ENCODE peak calls at places on chromosomes 13 and 19, in five cellular contexts. A, F, U, Z and H are unnamed samples.

GRCh38 chr13:113930711-113931637 is 42.9 kb downstream of the C13orf46 start:
- DNase-seq in Z (no peak), A (peak; percentile 0), U (peak; percentile 4), F (peak; percentile 64), H (peak; percentile 46)

GRCh38 chr19:498977-499623 is 2.8 kb downstream of the MADCAM1 start:
- DNase-seq in A (no peak), U (no peak), F (no peak), Z (peak; percentile 33), H (no peak)

GRCh38 chr13:102769679-102770078 is 3.9 kb downstream of the TEX30 start:
- DNase-seq in Z (no peak), A (no peak), U (no peak), F (no peak), H (no peak)

GRCh38 chr13:40562975-40563349 is 103.5 kb downstream of the FOXO1 start:
- DNase-seq in U (no peak), A (no peak), F (peak; percentile 83), Z (peak; percentile 64), H (peak; percentile 15)

GRCh38 chr19:48543121-48543710 is 8.8 kb upstream of the SULT2B1 start:
- DNase-seq in A (no peak), U (no peak), F (no peak), Z (no peak), H (no peak)

GRCh38 chr13:22173605-22174004 is 502.7 kb downstream of the FGF9 start:
- DNase-seq in Z (no peak), F (no peak), U (no peak), A (no peak), H (no peak)

GRCh38 chr13:97306646-97307045 is 84.5 kb downstream of the MBNL2 start:
- DNase-seq in A (no peak), Z (no peak), F (no peak), U (no peak), H (no peak)

GRCh38 chr13:23705578-23705977 is 135.4 kb downstream of the TNFRSF19 start:
- DNase-seq in Z (no peak), A (no peak), F (no peak), U (no peak), H (no peak)

GRCh38 chr13:83941669-83942335 is 59.5 kb upstream of the SLITRK1 start:
- DNase-seq in U (no peak), F (no peak), A (no peak), Z (no peak), H (no peak)

GRCh38 chr13:50358221-50358620 is 343.0 kb downstream of the KCNRG start:
- DNase-seq in U (no peak), A (no peak), Z (no peak), F (no peak), H (no peak)

GRCh38 chr13:101049166-101049850 is 367.0 kb downstream of the NALCN start:
- DNase-seq in Z (no peak), U (no peak), A (no peak), F (no peak), H (no peak)

GRCh38 chr13:114166381-114167131 is 12.5 kb upstream of the CFAP97D2 start:
- DNase-seq in A (no peak), Z (no peak), U (no peak), F (no peak), H (no peak)

GRCh38 chr19:52670046-52670445 is 31.9 kb upstream of the ZNF83 start:
- DNase-seq in U (no peak), Z (no peak), A (no peak), F (no peak), H (no peak)

GRCh38 chr19:42514449-42514848 is 13.8 kb downstream of the CEACAM1 start:
- DNase-seq in A (no peak), Z (no peak), F (no peak), U (no peak), H (no peak)

GRCh38 chr13:45875951-45876350 is 24.4 kb upstream of the SIAH3 start:
- DNase-seq in A (no peak), Z (no peak), U (no peak), F (no peak), H (no peak)

GRCh38 chr19:52444506-52444905 is 8.8 kb upstream of the ZNF578 start:
- DNase-seq in A (no peak), Z (no peak), U (no peak), F (no peak), H (no peak)

GRCh38 chr19:44284968-44285367 is 19.9 kb downstream of the ZNF235 start:
- DNase-seq in F (no peak), A (no peak), U (no peak), Z (no peak), H (no peak)

GRCh38 chr13:67515895-67516294 is 285.8 kb upstream of the PCDH9 start:
- DNase-seq in U (no peak), A (no peak), Z (no peak), F (no peak), H (no peak)

GRCh38 chr19:38351865-38352395 is 16.3 kb downstream of the CATSPERG start:
- DNase-seq in U (no peak), A (no peak), Z (no peak), F (no peak), H (no peak)

GRCh38 chr13:73958657-73959397 is 175.4 kb downstream of the KLF12 start:
- DNase-seq in F (no peak), Z (no peak), U (no peak), A (no peak), H (no peak)

GRCh38 chr19:39820696-39821095 is 13.3 kb downstream of the DYRK1B start:
- DNase-seq in A (no peak), U (no peak), Z (no peak), F (no peak), H (no peak)

GRCh38 chr13:40221460-40222201 is 444.8 kb downstream of the FOXO1 start:
- DNase-seq in F (no peak), A (no peak), U (no peak), Z (no peak), H (no peak)

GRCh38 chr19:46689358-46689757 is 27.6 kb downstream of the PRKD2 start:
- DNase-seq in A (no peak), F (no peak), U (no peak), Z (peak; percentile 55), H (no peak)

GRCh38 chr19:5050905-5051304 is 82.0 kb downstream of the KDM4B start:
- DNase-seq in Z (peak; percentile 61), A (no peak), U (no peak), F (no peak), H (no peak)

GRCh38 chr19:4636761-4637160 is 2.6 kb upstream of the TNFAIP8L1 start:
- DNase-seq in Z (no peak), F (no peak), U (no peak), A (no peak), H (no peak)

GRCh38 chr13:98014766-98015165 is 61.3 kb downstream of the IPO5 start:
- DNase-seq in F (no peak), U (no peak), Z (no peak), A (no peak), H (no peak)

GRCh38 chr13:44211286-44211685 is 162.3 kb upstream of the SERP2 start:
- DNase-seq in U (no peak), F (no peak), Z (no peak), A (no peak), H (no peak)

GRCh38 chr19:30848626-30849322 is 476.6 kb downstream of the ZNF536 start:
- DNase-seq in A (no peak), U (no peak), Z (no peak), F (no peak), H (no peak)

GRCh38 chr19:35848919-35849505 is 3.3 kb downstream of the NPHS1 start:
- DNase-seq in U (no peak), F (no peak), A (no peak), Z (no peak), H (no peak)

GRCh38 chr19:33998739-33999345 is 173.5 kb upstream of the LSM14A start:
- DNase-seq in Z (no peak), A (no peak), U (no peak), F (no peak), H (no peak)

GRCh38 chr13:107203146-107203847 is 635.4 kb upstream of the ARGLU1 start:
- DNase-seq in Z (peak; percentile 17), U (no peak), A (no peak), F (no peak), H (no peak)

GRCh38 chr19:38691938-38692457 is 44.5 kb downstream of the ACTN4 start:
- DNase-seq in U (no peak), F (no peak), A (peak; percentile 85), Z (no peak), H (no peak)

GRCh38 chr13:40191186-40191980 is 475.1 kb downstream of the FOXO1 start:
- DNase-seq in Z (no peak), U (no peak), F (no peak), A (no peak), H (no peak)

GRCh38 chr19:3363841-3364500 is 2.4 kb upstream of the NFIC start:
- DNase-seq in Z (no peak), A (no peak), U (no peak), F (no peak), H (no peak)
- H3K27me3 ChIP-seq in Z (no peaks in the 10 kb centered on the region), A (no peaks in the 10 kb centered on the region), U (no peaks in the 10 kb centered on the region), F (peaks cover 5% of the 10 kb centered on the region), H (no peaks in the 10 kb centered on the region)

GRCh38 chr13:32023698-32024097 is 7.9 kb upstream of the FRY start:
- DNase-seq in F (no peak), A (no peak), U (no peak), Z (no peak), H (no peak)
- TF ChIP-seq CTCF in F (no peak), A (no peak), U (no peak), Z (no peak), H (peak; percentile 19)

DNA sequence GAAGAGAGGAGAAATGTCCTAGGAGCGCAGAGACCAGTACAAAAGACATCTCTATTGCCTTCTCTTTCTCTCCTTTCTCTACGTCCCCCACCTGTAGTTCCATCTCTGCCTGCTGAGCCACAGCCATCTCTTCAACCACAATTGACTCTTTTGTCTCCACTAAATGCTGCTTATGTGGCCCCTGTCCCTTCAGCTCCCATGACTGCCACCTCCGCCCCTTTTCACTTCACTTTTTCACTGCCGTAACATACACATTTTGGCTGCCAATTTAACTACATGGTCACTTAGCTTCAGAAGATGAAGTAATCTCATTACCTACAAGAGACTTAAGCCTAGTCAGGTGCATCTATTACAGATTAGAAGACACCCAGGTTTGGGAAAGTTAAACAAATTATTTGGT is 81.9 kb downstream of the MZT1 start:
- DNase-seq in F (no peak), Z (no peak), A (no peak), U (no peak), H (no peak)
- H3K36me3 ChIP-seq in F (no peaks in the 10 kb centered on the region), Z (no peaks in the 10 kb centered on the region), A (no peaks in the 10 kb centered on the region), U (no peaks in the 10 kb centered on the region), H (no peaks in the 10 kb centered on the region)

GRCh38 chr19:28449803-28450202 is 763.1 kb downstream of the UQCRFS1 start:
- DNase-seq in Z (no peak), U (no peak), A (no peak), F (no peak), H (no peak)
- H3K27me3 ChIP-seq in Z (no peaks in the 10 kb centered on the region), U (no peaks in the 10 kb centered on the region), A (no peaks in the 10 kb centered on the region), F (no peaks in the 10 kb centered on the region), H (no peaks in the 10 kb centered on the region)